ENCODE peak calls at places on chromosomes 12 and 14, in eight cellular contexts. One of them, this sample, is unnamed. For H3K4me1, the result is how much of the 10 kb centered on the place peaks cover.

GRCh38 chr12:76186507-76186906 is 102.0 kb upstream of the NAP1L1 start:
- DNase-seq in uterus: no peak
- DNase-seq in astrocyte: peak
- DNase-seq in HepG2: no peak
- DNase-seq in Peyer's patch: no peak
- DNase-seq in keratinocyte: no peak
- DNase-seq in heart right ventricle: no peak
- DNase-seq in mammary epithelial cell: no peak
- DNase-seq in this sample: no peak

GRCh38 chr14:76687611-76688372 is 73.5 kb upstream of the VASH1 start:
- DNase-seq in mammary epithelial cell: peak
- DNase-seq in heart right ventricle: no peak
- DNase-seq in keratinocyte: no peak
- DNase-seq in astrocyte: peak
- DNase-seq in Peyer's patch: peak
- DNase-seq in HepG2: peak
- DNase-seq in uterus: no peak
- DNase-seq in this sample: no peak

GRCh38 chr12:79858518-79858917 is 76.4 kb downstream of the PPP1R12A start:
- DNase-seq in mammary epithelial cell: no peak
- DNase-seq in heart right ventricle: no peak
- DNase-seq in Peyer's patch: no peak
- DNase-seq in astrocyte: peak
- DNase-seq in HepG2: peak
- DNase-seq in uterus: no peak
- DNase-seq in keratinocyte: no peak
- DNase-seq in this sample: no peak

GRCh38 chr14:90544566-90544965 is 147.7 kb downstream of the CALM1 start:
- DNase-seq in uterus: no peak
- DNase-seq in Peyer's patch: no peak
- DNase-seq in mammary epithelial cell: no peak
- DNase-seq in keratinocyte: no peak
- DNase-seq in astrocyte: no peak
- DNase-seq in heart right ventricle: no peak
- DNase-seq in HepG2: no peak
- DNase-seq in this sample: no peak

GRCh38 chr12:109053382-109054123 is 1.2 kb downstream of the USP30 start:
- DNase-seq in astrocyte: no peak
- DNase-seq in Peyer's patch: no peak
- DNase-seq in heart right ventricle: no peak
- DNase-seq in keratinocyte: no peak
- DNase-seq in mammary epithelial cell: peak
- DNase-seq in HepG2: peak
- DNase-seq in uterus: no peak
- DNase-seq in this sample: no peak

GRCh38 chr12:114799574-114800487 is 115.9 kb upstream of the TBX3 start:
- DNase-seq in HepG2: peak
- DNase-seq in uterus: no peak
- DNase-seq in keratinocyte: no peak
- DNase-seq in heart right ventricle: peak
- DNase-seq in Peyer's patch: peak
- DNase-seq in astrocyte: no peak
- DNase-seq in mammary epithelial cell: no peak
- DNase-seq in this sample: peak

GRCh38 chr14:77478796-77479195 is 19.8 kb downstream of the ISM2 start:
- DNase-seq in uterus: no peak
- DNase-seq in mammary epithelial cell: no peak
- DNase-seq in keratinocyte: no peak
- DNase-seq in HepG2: no peak
- DNase-seq in astrocyte: no peak
- DNase-seq in heart right ventricle: no peak
- DNase-seq in Peyer's patch: no peak
- DNase-seq in this sample: no peak

GRCh38 chr12:6215932-6216494 is 15.8 kb downstream of the CD9 start:
- DNase-seq in uterus: peak
- DNase-seq in astrocyte: peak
- DNase-seq in heart right ventricle: no peak
- DNase-seq in mammary epithelial cell: peak
- DNase-seq in Peyer's patch: peak
- DNase-seq in keratinocyte: peak
- DNase-seq in HepG2: no peak
- DNase-seq in this sample: no peak

GRCh38 chr12:127035011-127035879 is 1231.7 kb upstream of the TMEM132C start:
- DNase-seq in uterus: no peak
- DNase-seq in mammary epithelial cell: no peak
- DNase-seq in Peyer's patch: no peak
- DNase-seq in keratinocyte: no peak
- DNase-seq in astrocyte: peak
- DNase-seq in HepG2: no peak
- DNase-seq in heart right ventricle: no peak
- DNase-seq in this sample: no peak

GRCh38 chr12:6292606-6293005 is 17.9 kb upstream of the PLEKHG6 start:
- DNase-seq in astrocyte: no peak
- DNase-seq in mammary epithelial cell: peak
- DNase-seq in keratinocyte: no peak
- DNase-seq in heart right ventricle: no peak
- DNase-seq in HepG2: peak
- DNase-seq in Peyer's patch: no peak
- DNase-seq in uterus: no peak
- DNase-seq in this sample: no peak

GRCh38 chr12:19709889-19710288 is 270.6 kb downstream of the AEBP2 start:
- DNase-seq in mammary epithelial cell: no peak
- DNase-seq in keratinocyte: no peak
- DNase-seq in heart right ventricle: no peak
- DNase-seq in uterus: no peak
- DNase-seq in HepG2: no peak
- DNase-seq in Peyer's patch: no peak
- DNase-seq in astrocyte: peak
- DNase-seq in this sample: no peak

GRCh38 chr14:92934196-92935085 is 11.5 kb downstream of the CHGA start:
- DNase-seq in keratinocyte: no peak
- DNase-seq in astrocyte: no peak
- DNase-seq in HepG2: no peak
- DNase-seq in uterus: no peak
- DNase-seq in mammary epithelial cell: no peak
- DNase-seq in Peyer's patch: no peak
- DNase-seq in heart right ventricle: no peak
- DNase-seq in this sample: no peak

GRCh38 chr12:54024127-54024526 is 4.1 kb upstream of the HOXC6 start:
- DNase-seq in HepG2: no peak
- DNase-seq in keratinocyte: no peak
- DNase-seq in astrocyte: no peak
- DNase-seq in heart right ventricle: no peak
- DNase-seq in Peyer's patch: no peak
- DNase-seq in mammary epithelial cell: no peak
- DNase-seq in uterus: no peak
- DNase-seq in this sample: no peak

DNA sequence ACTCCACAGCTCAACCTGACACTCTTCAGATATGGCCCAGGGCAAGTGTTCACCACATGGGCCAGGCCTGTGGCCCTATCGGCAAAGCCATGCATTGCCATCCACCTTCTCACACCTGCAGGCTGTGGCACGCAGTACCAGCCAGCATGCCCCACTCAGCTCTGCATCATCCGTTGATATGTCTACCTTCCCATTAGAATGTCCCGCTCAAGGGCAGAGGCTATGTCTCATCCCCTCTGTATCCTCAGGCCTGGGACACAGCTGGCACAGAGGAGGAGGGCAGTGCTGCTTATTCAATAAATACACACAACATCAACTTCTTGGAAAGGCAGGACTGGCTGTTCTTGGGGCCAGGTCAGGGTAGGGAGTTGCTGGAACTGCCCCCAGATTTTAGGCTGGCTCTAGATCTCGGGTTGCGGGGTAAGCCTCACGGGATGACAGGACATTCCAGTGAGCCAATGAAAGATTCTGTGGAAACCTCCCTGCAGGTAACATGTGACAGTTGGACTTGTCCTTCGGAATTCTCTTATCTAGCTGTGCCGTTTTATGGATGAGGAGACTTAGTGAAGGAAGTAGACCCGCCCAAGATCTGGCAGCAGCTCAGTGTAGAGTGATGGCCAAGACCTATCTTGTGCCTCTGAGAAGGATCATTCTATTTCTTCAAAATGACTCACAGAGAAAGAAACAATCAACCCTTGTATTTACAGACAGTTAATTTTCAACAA is 25.6 kb downstream of the SYNE3 start:
- DNase-seq in HepG2: no peak
- DNase-seq in astrocyte: no peak
- DNase-seq in heart right ventricle: no peak
- DNase-seq in uterus: no peak
- DNase-seq in mammary epithelial cell: peak
- DNase-seq in Peyer's patch: peak
- DNase-seq in keratinocyte: peak
- DNase-seq in this sample: peak
- H3K4me1 ChIP-seq in HepG2: under half
- H3K4me1 ChIP-seq in astrocyte: under half
- H3K4me1 ChIP-seq in heart right ventricle: under half
- H3K4me1 ChIP-seq in uterus: under half
- H3K4me1 ChIP-seq in mammary epithelial cell: under half
- H3K4me1 ChIP-seq in Peyer's patch: under half
- H3K4me1 ChIP-seq in keratinocyte: under half
- H3K4me1 ChIP-seq in this sample: half or more

GRCh38 chr12:57614948-57615500 is 3.8 kb downstream of the ARHGEF25 start:
- DNase-seq in heart right ventricle: no peak
- DNase-seq in mammary epithelial cell: no peak
- DNase-seq in Peyer's patch: no peak
- DNase-seq in uterus: no peak
- DNase-seq in astrocyte: no peak
- DNase-seq in keratinocyte: no peak
- DNase-seq in HepG2: no peak
- DNase-seq in this sample: no peak
- H3K4me1 ChIP-seq in heart right ventricle: under half
- H3K4me1 ChIP-seq in mammary epithelial cell: under half
- H3K4me1 ChIP-seq in Peyer's patch: under half
- H3K4me1 ChIP-seq in uterus: under half
- H3K4me1 ChIP-seq in astrocyte: under half
- H3K4me1 ChIP-seq in keratinocyte: under half
- H3K4me1 ChIP-seq in HepG2: under half
- H3K4me1 ChIP-seq in this sample: half or more

DNA sequence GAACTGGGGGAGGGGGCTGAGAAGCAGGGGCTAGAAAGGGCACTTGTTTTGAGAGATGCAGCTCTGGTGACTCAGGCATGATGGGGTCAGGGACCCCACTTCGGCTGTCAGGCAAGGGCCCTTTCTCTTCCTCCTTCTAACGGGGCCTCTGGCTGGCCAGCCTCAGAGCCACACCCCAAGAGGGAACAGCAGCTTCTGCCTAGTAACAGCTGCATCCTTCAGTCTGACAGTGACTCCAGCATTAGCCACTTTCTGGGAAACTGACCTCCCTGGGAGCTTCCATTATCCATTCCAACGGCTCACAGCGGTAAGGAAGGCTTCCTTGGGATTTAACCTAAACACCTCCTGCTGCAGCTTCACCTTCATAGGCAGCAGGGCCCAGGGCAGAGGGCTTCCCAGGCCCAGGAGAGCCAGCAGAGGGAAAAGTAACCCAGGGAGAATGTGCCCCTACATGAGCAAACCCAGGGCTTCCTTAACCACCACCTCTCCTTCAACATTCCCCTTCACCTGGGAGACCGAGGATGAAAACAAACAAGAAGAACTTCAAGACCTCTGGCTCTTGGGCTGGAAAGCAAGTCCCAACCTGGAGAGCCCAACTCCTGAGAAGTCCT is 2.7 kb downstream of the NCKAP5L start:
- DNase-seq in keratinocyte: no peak
- DNase-seq in uterus: no peak
- DNase-seq in astrocyte: peak
- DNase-seq in mammary epithelial cell: peak
- DNase-seq in HepG2: no peak
- DNase-seq in heart right ventricle: no peak
- DNase-seq in Peyer's patch: no peak
- DNase-seq in this sample: peak
- H3K4me1 ChIP-seq in keratinocyte: under half
- H3K4me1 ChIP-seq in uterus: under half
- H3K4me1 ChIP-seq in astrocyte: under half
- H3K4me1 ChIP-seq in mammary epithelial cell: under half
- H3K4me1 ChIP-seq in HepG2: half or more
- H3K4me1 ChIP-seq in heart right ventricle: half or more
- H3K4me1 ChIP-seq in Peyer's patch: under half
- H3K4me1 ChIP-seq in this sample: half or more

DNA sequence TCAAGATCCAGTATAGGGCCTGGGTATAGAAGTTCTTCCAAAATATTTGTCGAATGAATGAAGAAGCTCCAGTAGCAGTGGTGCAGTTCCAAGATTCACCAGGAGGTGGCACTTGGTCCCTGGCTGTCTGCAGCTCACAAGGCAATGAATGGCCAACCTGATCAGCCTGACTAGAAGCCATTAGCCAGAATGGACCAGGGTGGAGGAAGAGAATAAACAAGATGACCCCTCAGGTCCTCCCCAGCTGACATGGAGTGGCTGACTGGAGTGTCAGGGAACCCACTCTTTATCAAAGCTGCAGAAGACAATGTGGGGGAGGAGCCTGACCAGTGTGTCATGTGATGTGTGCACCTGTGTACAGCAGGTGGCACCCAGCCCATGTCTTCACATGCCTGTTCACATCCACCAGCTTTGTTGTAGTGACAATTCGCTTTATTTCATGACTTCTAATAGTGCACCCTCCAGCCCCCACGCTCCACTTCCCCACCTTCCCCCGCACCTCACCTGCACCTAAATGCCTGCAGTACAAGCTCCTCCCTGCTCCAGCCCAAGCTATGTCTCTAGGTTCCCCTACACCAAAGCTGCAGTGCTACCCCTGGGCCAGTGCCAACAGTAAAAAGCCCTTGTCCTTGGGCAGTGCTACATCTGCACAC is 3.0 kb downstream of the LTBP2 start:
- DNase-seq in astrocyte: peak
- DNase-seq in uterus: peak
- DNase-seq in keratinocyte: no peak
- DNase-seq in HepG2: peak
- DNase-seq in mammary epithelial cell: peak
- DNase-seq in Peyer's patch: peak
- DNase-seq in heart right ventricle: peak
- DNase-seq in this sample: peak
- H3K4me1 ChIP-seq in astrocyte: under half
- H3K4me1 ChIP-seq in uterus: under half
- H3K4me1 ChIP-seq in keratinocyte: under half
- H3K4me1 ChIP-seq in HepG2: under half
- H3K4me1 ChIP-seq in mammary epithelial cell: under half
- H3K4me1 ChIP-seq in Peyer's patch: under half
- H3K4me1 ChIP-seq in heart right ventricle: under half
- H3K4me1 ChIP-seq in this sample: under half

DNA sequence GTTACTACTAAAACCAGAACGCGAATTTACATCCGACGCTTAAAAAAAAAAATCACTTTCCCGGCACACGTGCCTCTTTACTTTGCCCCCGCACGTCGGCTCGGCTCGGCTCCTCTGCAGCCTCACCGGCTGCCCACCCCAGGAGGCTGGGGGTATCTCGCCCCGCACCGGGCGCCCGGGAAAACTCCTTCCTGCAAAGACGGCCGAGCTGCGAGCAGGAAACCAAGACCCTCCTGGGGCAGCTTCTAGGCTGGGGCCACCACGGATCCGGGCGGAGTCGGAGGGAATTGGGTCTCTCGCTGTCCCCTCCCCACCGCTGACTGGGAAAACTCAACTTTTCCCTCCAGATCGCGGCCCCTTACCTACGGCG is 595 bp downstream of the VSIG10 start:
- DNase-seq in heart right ventricle: no peak
- DNase-seq in mammary epithelial cell: no peak
- DNase-seq in uterus: peak
- DNase-seq in keratinocyte: no peak
- DNase-seq in Peyer's patch: no peak
- DNase-seq in astrocyte: peak
- DNase-seq in HepG2: no peak
- DNase-seq in this sample: no peak
- H3K4me1 ChIP-seq in heart right ventricle: under half
- H3K4me1 ChIP-seq in mammary epithelial cell: under half
- H3K4me1 ChIP-seq in uterus: under half
- H3K4me1 ChIP-seq in keratinocyte: under half
- H3K4me1 ChIP-seq in Peyer's patch: under half
- H3K4me1 ChIP-seq in astrocyte: under half
- H3K4me1 ChIP-seq in HepG2: under half
- H3K4me1 ChIP-seq in this sample: under half

This sample was measured in left ventricle myocardium inferior.